ENCODE peak calls at places on chromosome 6, in nine cellular contexts. B is astrocyte of the spinal cord, G is K562, F is keratinocyte, L is fibroblast of lung, R is epithelial cell of proximal tubule, M is IMR-90, Y is A549, P is heart left ventricle. Z is an unnamed sample.

GRCh38 chr6:54847799-54848597 is 1.4 kb downstream of the FAM83B start:
- DNase-seq in B (no peak), G (no peak), F (peak; percentile 72), L (peak; percentile 29), R (peak; percentile 50), M (peak; percentile 74), Y (no peak), P (no peak), Z (peak; percentile 23)

GRCh38 chr6:89369009-89369408 is 16.5 kb upstream of the UBE2J1 start:
- DNase-seq in B (peak; percentile 37), G (no peak), F (no peak), L (peak; percentile 59), R (no peak), M (peak; percentile 46), Y (peak; percentile 24), P (no peak), Z (peak; percentile 63)

GRCh38 chr6:3195695-3196497 is 31.6 kb downstream of the TUBB2B start:
- DNase-seq in B (peak; percentile 50), G (peak; percentile 39), F (no peak), L (peak; percentile 36), R (no peak), M (no peak), Y (peak; percentile 61), P (no peak), Z (no peak)

GRCh38 chr6:134657751-134658522 is 292.0 kb downstream of the ALDH8A1 start:
- DNase-seq in B (no peak), G (no peak), F (no peak), L (peak; percentile 50), R (no peak), M (peak; percentile 15), Y (no peak), P (no peak), Z (no peak)

GRCh38 chr6:335572-335971 is 43.3 kb downstream of the DUSP22 start:
- DNase-seq in B (peak; percentile 43), G (no peak), F (no peak), L (no peak), R (no peak), M (no peak), Y (no peak), P (no peak), Z (no peak)

GRCh38 chr6:118571121-118571520 is 23.0 kb downstream of the PLN start:
- DNase-seq in B (no peak), G (no peak), F (no peak), L (no peak), R (no peak), M (no peak), Y (no peak), P (no peak), Z (no peak)

GRCh38 chr6:12327391-12327790 is 37.2 kb downstream of the EDN1 start:
- DNase-seq in B (peak; percentile 36), G (no peak), F (no peak), L (peak; percentile 72), R (peak; percentile 78), M (peak; percentile 45), Y (peak; percentile 46), P (no peak), Z (no peak)

GRCh38 chr6:170437719-170438401 is 115.2 kb downstream of the PSMB1 start:
- DNase-seq in B (peak; percentile 36), G (no peak), F (peak; percentile 4), L (peak; percentile 40), R (no peak), M (peak; percentile 14), Y (no peak), P (no peak), Z (no peak)

GRCh38 chr6:1611322-1611571 is 1.5 kb downstream of the FOXC1 start:
- DNase-seq in B (no peak), G (no peak), F (no peak), L (no peak), R (no peak), M (peak; percentile 50), Y (peak; percentile 40), P (no peak), Z (peak; percentile 53)

GRCh38 chr6:133001040-133001570 is 186.7 kb downstream of the RPS12 start:
- DNase-seq in B (no peak), G (no peak), F (no peak), L (peak; percentile 50), R (peak; percentile 30), M (no peak), Y (no peak), P (no peak), Z (no peak)
- H3K4me3 ChIP-seq in B (no peak overlapping the region), G (no peak overlapping the region), F (no peak overlapping the region), L (no peak overlapping the region), R (no peak overlapping the region), M (no peak overlapping the region), Y (no peak overlapping the region), P (no peak overlapping the region), Z (no peak overlapping the region)

GRCh38 chr6:43987838-43988439 is 139.3 kb downstream of the MRPL14 start:
- DNase-seq in B (no peak), G (no peak), F (no peak), L (no peak), R (no peak), M (no peak), Y (no peak), P (no peak), Z (no peak)

GRCh38 chr6:43989556-43990248 is 137.6 kb downstream of the MRPL14 start:
- DNase-seq in B (no peak), G (no peak), F (no peak), L (no peak), R (no peak), M (no peak), Y (no peak), P (no peak), Z (no peak)

GRCh38 chr6:43990275-43990626 is 137.0 kb downstream of the MRPL14 start:
- DNase-seq in B (no peak), G (no peak), F (no peak), L (peak; percentile 56), R (no peak), M (peak; percentile 57), Y (no peak), P (no peak), Z (no peak)

GRCh38 chr6:43990627-43991619 is 136.3 kb downstream of the MRPL14 start:
- DNase-seq in B (peak; percentile 75), G (peak; percentile 71), F (no peak), L (peak; percentile 65), R (no peak), M (peak; percentile 89), Y (peak; percentile 40), P (no peak), Z (peak; percentile 90)

DNA sequence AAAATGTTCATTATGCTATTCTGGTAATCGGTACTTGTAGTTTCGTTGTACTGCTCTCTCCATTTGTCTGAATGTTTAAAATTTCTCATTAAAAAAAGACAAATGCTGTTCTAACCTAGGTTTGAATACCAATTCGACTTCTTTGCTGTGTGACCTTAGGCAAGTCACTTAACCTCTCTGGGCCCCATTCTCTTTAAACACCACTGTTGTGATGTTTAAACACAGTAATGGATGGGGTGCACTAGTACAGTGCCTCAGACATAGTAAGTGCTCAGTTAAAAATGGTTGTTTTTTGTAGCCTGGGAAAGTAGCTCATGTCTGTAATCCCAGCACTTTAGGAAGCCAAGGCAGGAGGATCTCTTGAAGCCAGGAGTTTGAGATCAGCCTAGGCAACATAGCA is 138.5 kb downstream of the MRPL14 start:
- DNase-seq in B (no peak), G (no peak), F (no peak), L (no peak), R (no peak), M (no peak), Y (no peak), P (no peak), Z (no peak)
- TF ChIP-seq CTCF in B (no peak), G (no peak), F (no peak), L (no peak), R (no peak), M (no peak), Y (no peak), P (no peak), Z (no peak)

GRCh38 chr6:31579546-31580445 is 2.4 kb downstream of the LTB start:
- DNase-seq in B (no peak), G (no peak), F (no peak), L (no peak), R (no peak), M (no peak), Y (no peak), P (no peak), Z (no peak)

GRCh38 chr6:31578058-31578457 is 2.7 kb downstream of the TNF start:
- DNase-seq in B (no peak), G (no peak), F (no peak), L (no peak), R (no peak), M (no peak), Y (no peak), P (no peak), Z (no peak)

GRCh38 chr6:31578461-31579118 is 3.2 kb downstream of the TNF start:
- DNase-seq in B (no peak), G (no peak), F (no peak), L (no peak), R (peak; percentile 91), M (no peak), Y (no peak), P (no peak), Z (no peak)

GRCh38 chr6:31580446-31580755 is 1.8 kb downstream of the LTB start:
- DNase-seq in B (no peak), G (no peak), F (no peak), L (no peak), R (no peak), M (no peak), Y (no peak), P (no peak), Z (no peak)

DNA sequence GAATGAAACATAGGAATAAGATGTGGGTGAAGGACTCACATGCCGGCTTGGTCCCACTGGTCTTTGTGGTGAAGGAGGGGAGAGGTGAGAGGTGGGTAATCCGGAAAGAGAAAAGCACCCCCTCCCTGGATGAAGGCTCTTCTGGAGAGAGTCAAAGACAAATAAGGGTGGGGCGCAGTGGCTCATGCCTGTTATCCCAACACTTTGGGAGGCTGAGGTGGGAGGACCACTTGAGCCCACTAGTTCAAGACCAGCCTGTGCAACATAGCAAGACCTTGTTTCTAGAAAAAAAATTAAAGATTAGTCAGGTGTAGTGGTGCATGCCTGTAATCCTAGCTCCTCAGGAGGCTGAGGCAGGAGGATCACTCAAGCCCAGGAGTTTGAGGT is 3.1 kb downstream of the LTB start:
- DNase-seq in B (no peak), G (no peak), F (no peak), L (no peak), R (no peak), M (no peak), Y (no peak), P (no peak), Z (no peak)
- H3K4me3 ChIP-seq in B (no peak overlapping the region), G (no peak overlapping the region), F (no peak overlapping the region), L (no peak overlapping the region), R (no peak overlapping the region), M (no peak overlapping the region), Y (no peak overlapping the region), P (no peak overlapping the region), Z (no peak overlapping the region)

GRCh38 chr6:101231606-101232235 is 161.8 kb upstream of the GRIK2 start:
- DNase-seq in B (no peak), G (no peak), F (no peak), L (no peak), R (no peak), M (no peak), Y (no peak), P (no peak), Z (no peak)

GRCh38 chr6:101224751-101225150 is 168.8 kb upstream of the GRIK2 start:
- DNase-seq in B (no peak), G (no peak), F (no peak), L (no peak), R (no peak), M (no peak), Y (no peak), P (no peak), Z (no peak)

GRCh38 chr6:101230866-101231265 is 162.6 kb upstream of the GRIK2 start:
- DNase-seq in B (no peak), G (no peak), F (no peak), L (no peak), R (no peak), M (no peak), Y (no peak), P (no peak), Z (no peak)

GRCh38 chr6:101226677-101227135 is 166.8 kb upstream of the GRIK2 start:
- DNase-seq in B (peak; percentile 1), G (no peak), F (no peak), L (peak; percentile 3), R (no peak), M (peak; percentile 3), Y (peak; percentile 55), P (no peak), Z (peak; percentile 40)
- TF ChIP-seq CTCF in B (peak; percentile 19), G (peak; percentile 13), F (no peak), L (no peak), R (peak; percentile 18), M (peak; percentile 32), Y (peak; percentile 49), P (no peak), Z (peak; percentile 40)

Z was measured in fibroblast of pulmonary artery.